ENCODE peak calls at places on chromosomes 2 and 18, in six cellular contexts. K, V, O, C, R and M are unnamed samples.

GRCh38 chr2:147989809-147990403 is 30.6 kb downstream of the ORC4 start:
- DNase-seq in K (no peak), V (peak; percentile 78), O (no peak), C (peak; percentile 73), R (no peak), M (no peak)

GRCh38 chr18:52280702-52281101 is 59.3 kb upstream of the DCC start:
- DNase-seq in K (no peak), V (no peak), O (no peak), C (no peak), R (no peak), M (no peak)

GRCh38 chr18:48222118-48222517 is 187.1 kb downstream of the ZBTB7C start:
- DNase-seq in K (peak; percentile 71), V (no peak), O (peak; percentile 75), C (peak; percentile 81), R (peak; percentile 51), M (no peak)

GRCh38 chr2:42917374-42918017 is 125.1 kb upstream of the HAAO start:
- DNase-seq in K (peak; percentile 61), V (no peak), O (peak; percentile 84), C (peak; percentile 95), R (peak; percentile 68), M (peak; percentile 82)

GRCh38 chr2:53315170-53315569 is 452.4 kb upstream of the CHAC2 start:
- DNase-seq in K (no peak), V (no peak), O (no peak), C (no peak), R (no peak), M (no peak)

GRCh38 chr2:171688129-171688465 is 828 bp downstream of the DYNC1I2 start:
- DNase-seq in K (no peak), V (no peak), O (no peak), C (peak; percentile 33), R (no peak), M (no peak)

GRCh38 chr2:12169721-12170120 is 423.3 kb downstream of the LPIN1 start:
- DNase-seq in K (no peak), V (no peak), O (no peak), C (peak; percentile 93), R (peak; percentile 68), M (peak; percentile 83)

GRCh38 chr2:216572582-216573578 is 60.3 kb upstream of the IGFBP2 start:
- DNase-seq in K (peak; percentile 55), V (no peak), O (no peak), C (peak; percentile 77), R (peak; percentile 90), M (peak; percentile 79)

GRCh38 chr2:11658208-11658607 is 11.8 kb downstream of the NTSR2 start:
- DNase-seq in K (no peak), V (no peak), O (no peak), C (no peak), R (no peak), M (no peak)

GRCh38 chr2:177078416-177078815 is 134.2 kb upstream of the HNRNPA3 start:
- DNase-seq in K (peak; percentile 76), V (no peak), O (peak; percentile 49), C (peak; percentile 6), R (no peak), M (no peak)

GRCh38 chr2:20959252-20959651 is 84.6 kb downstream of the APOB start:
- DNase-seq in K (no peak), V (no peak), O (no peak), C (no peak), R (no peak), M (no peak)

GRCh38 chr2:71306762-71307161 is 24.8 kb upstream of the ZNF638 start:
- DNase-seq in K (no peak), V (peak; percentile 44), O (no peak), C (peak; percentile 44), R (no peak), M (no peak)

GRCh38 chr2:101255501-101255900 is 2.8 kb downstream of the CNOT11 start:
- DNase-seq in K (no peak), V (no peak), O (no peak), C (peak; percentile 27), R (no peak), M (no peak)

GRCh38 chr2:138609446-138609845 is 107.9 kb downstream of the SPOPL start:
- DNase-seq in K (no peak), V (no peak), O (no peak), C (no peak), R (no peak), M (no peak)

GRCh38 chr2:200379481-200380120 is 73.1 kb downstream of the SPATS2L start:
- DNase-seq in K (no peak), V (no peak), O (no peak), C (no peak), R (no peak), M (no peak)

GRCh38 chr2:200378652-200379290 is 72.3 kb downstream of the SPATS2L start:
- DNase-seq in K (no peak), V (no peak), O (no peak), C (peak; percentile 63), R (no peak), M (no peak)

GRCh38 chr2:200377143-200377773 is 70.8 kb downstream of the SPATS2L start:
- DNase-seq in K (no peak), V (no peak), O (no peak), C (no peak), R (no peak), M (no peak)

GRCh38 chr2:200376422-200377142 is 70.1 kb downstream of the SPATS2L start:
- DNase-seq in K (no peak), V (no peak), O (peak; percentile 73), C (no peak), R (no peak), M (no peak)

GRCh38 chr2:200377774-200378336 is 71.4 kb downstream of the SPATS2L start:
- DNase-seq in K (no peak), V (no peak), O (peak; percentile 74), C (no peak), R (no peak), M (no peak)
- H3K4me1 ChIP-seq in K (peaks cover 37% of the 10 kb centered on the region), V (peaks cover 70% of the 10 kb centered on the region), O (peaks cover 54% of the 10 kb centered on the region), C (peaks cover 22% of the 10 kb centered on the region), R (peaks cover 13% of the 10 kb centered on the region), M (no peaks in the 10 kb centered on the region)

GRCh38 chr2:39136799-39137198 is 15.9 kb upstream of the SOS1 start:
- DNase-seq in K (no peak), V (no peak), O (no peak), C (no peak), R (no peak), M (no peak)
- H3K4me3 ChIP-seq in K (no peak overlapping the region), V (no peak overlapping the region), O (no peak overlapping the region), C (no peak overlapping the region), R (no peak overlapping the region), M (no peak overlapping the region)

GRCh38 chr2:163662141-163662780 is 73.5 kb downstream of the FIGN start:
- DNase-seq in K (no peak), V (no peak), O (no peak), C (peak; percentile 26), R (no peak), M (no peak)
- H3K4me1 ChIP-seq in K (peaks cover 7% of the 10 kb centered on the region), V (peaks cover 16% of the 10 kb centered on the region), O (no peaks in the 10 kb centered on the region), C (peaks cover 39% of the 10 kb centered on the region), R (no peaks in the 10 kb centered on the region), M (peaks cover 27% of the 10 kb centered on the region)

GRCh38 chr2:174327559-174327897 is 7.2 kb upstream of the SP9 start:
- DNase-seq in K (no peak), V (no peak), O (no peak), C (no peak), R (no peak), M (no peak)
- H3K4me3 ChIP-seq in K (no peak overlapping the region), V (peak overlapping the region; percentile 50), O (no peak overlapping the region), C (peak overlapping the region; percentile 33), R (no peak overlapping the region), M (no peak overlapping the region)

DNA sequence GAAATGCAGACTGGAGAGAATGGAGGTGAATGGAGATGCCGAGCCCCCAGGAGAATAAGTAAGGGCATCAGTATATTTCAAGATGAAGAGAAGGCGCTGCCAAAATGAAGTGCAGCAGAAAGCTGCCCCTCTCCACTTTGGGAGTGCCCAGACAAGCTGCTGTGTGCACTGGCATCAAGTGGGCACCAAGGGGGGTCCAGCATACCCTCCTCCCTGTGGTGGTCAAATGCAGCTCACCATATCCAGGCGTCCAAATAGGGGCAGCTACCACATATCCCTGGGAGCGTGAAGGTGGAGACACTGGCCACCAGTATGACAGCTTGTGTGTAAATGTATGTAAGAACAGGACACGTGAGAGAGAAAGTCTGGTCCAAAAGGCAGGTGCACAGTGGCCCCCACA is 236.6 kb downstream of the KLHL29 start:
- DNase-seq in K (no peak), V (no peak), O (no peak), C (no peak), R (no peak), M (no peak)
- H3K4me1 ChIP-seq in K (no peaks in the 10 kb centered on the region), V (no peaks in the 10 kb centered on the region), O (peaks cover 27% of the 10 kb centered on the region), C (no peaks in the 10 kb centered on the region), R (peaks cover 22% of the 10 kb centered on the region), M (peaks cover 36% of the 10 kb centered on the region)

GRCh38 chr2:72887032-72887835 is at the start of gene SPR:
- DNase-seq in K (peak; percentile 81), V (peak; percentile 73), O (peak; percentile 87), C (peak; percentile 75), R (peak; percentile 83), M (peak; percentile 71)

GRCh38 chr2:72888438-72889202 is 1.4 kb downstream of the SPR start:
- DNase-seq in K (no peak), V (no peak), O (no peak), C (no peak), R (no peak), M (no peak)

GRCh38 chr2:72886505-72887031 is 640 bp upstream of the SPR start:
- DNase-seq in K (no peak), V (no peak), O (no peak), C (no peak), R (no peak), M (no peak)

GRCh38 chr2:72887836-72888437 is 729 bp downstream of the SPR start:
- DNase-seq in K (peak; percentile 92), V (peak; percentile 98), O (peak; percentile 93), C (peak; percentile 92), R (peak; percentile 90), M (peak; percentile 93)

DNA sequence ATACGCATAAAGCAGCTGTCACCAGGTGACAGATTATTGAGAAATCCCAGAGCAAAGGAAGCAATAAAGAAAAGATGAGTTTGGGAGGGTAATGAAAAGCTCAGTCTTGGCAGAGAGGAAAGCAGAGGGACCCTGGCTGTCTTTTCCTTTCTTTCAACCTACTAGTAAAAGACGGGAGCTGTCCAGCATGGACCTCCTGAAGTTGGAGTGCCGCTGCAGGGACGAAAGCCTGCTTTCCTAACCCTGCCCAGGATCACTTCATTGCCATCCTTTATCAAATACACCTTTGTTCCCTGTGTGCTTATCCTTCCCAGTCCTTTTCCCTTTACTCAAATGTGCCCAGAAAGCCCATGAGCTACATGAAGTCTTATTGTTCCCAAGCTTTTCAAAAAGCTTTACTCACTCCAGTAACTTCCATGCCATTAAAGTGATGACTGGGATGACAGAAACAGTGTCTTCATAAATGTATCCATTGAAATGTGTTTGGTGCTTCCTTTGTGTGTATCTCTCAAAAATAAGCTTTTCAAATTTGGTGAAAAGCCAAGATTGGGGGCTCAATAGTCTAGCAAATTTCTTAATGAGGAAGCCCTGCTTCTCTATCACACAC is 3.7 kb upstream of the SPR start:
- DNase-seq in K (no peak), V (peak; percentile 89), O (no peak), C (peak; percentile 65), R (peak; percentile 50), M (no peak)
- H3K4me3 ChIP-seq in K (no peak overlapping the region), V (no peak overlapping the region), O (no peak overlapping the region), C (no peak overlapping the region), R (no peak overlapping the region), M (no peak overlapping the region)